ENCODE peak calls at places on chromosomes 3 and 15, in seven cellular contexts. One of them, this sample, is unnamed.

GRCh38 chr3:55160241-55160877 is 232.5 kb upstream of the LRTM1 start:
- DNase-seq in CD8-positive, alpha-beta memory T cell: no peak
- DNase-seq in neural progenitor cell: no peak
- DNase-seq in IMR-90: peak
- DNase-seq in GM23338: no peak
- DNase-seq in aorta: peak
- DNase-seq in cardiac fibroblast: peak
- DNase-seq in this sample: peak

GRCh38 chr3:107217161-107217560 is 160.1 kb upstream of the CCDC54 start:
- DNase-seq in CD8-positive, alpha-beta memory T cell: no peak
- DNase-seq in neural progenitor cell: no peak
- DNase-seq in IMR-90: peak
- DNase-seq in GM23338: no peak
- DNase-seq in aorta: no peak
- DNase-seq in cardiac fibroblast: peak
- DNase-seq in this sample: peak

GRCh38 chr3:101122678-101123077 is 129.5 kb upstream of the ABI3BP start:
- DNase-seq in CD8-positive, alpha-beta memory T cell: no peak
- DNase-seq in neural progenitor cell: no peak
- DNase-seq in IMR-90: no peak
- DNase-seq in GM23338: no peak
- DNase-seq in aorta: no peak
- DNase-seq in cardiac fibroblast: no peak
- DNase-seq in this sample: no peak

GRCh38 chr3:173622156-173622555 is 224.6 kb downstream of the NLGN1 start:
- DNase-seq in CD8-positive, alpha-beta memory T cell: no peak
- DNase-seq in neural progenitor cell: no peak
- DNase-seq in IMR-90: peak
- DNase-seq in GM23338: no peak
- DNase-seq in aorta: no peak
- DNase-seq in cardiac fibroblast: peak
- DNase-seq in this sample: peak

GRCh38 chr3:8954938-8955763 is 8.1 kb downstream of the RAD18 start:
- DNase-seq in CD8-positive, alpha-beta memory T cell: no peak
- DNase-seq in neural progenitor cell: peak
- DNase-seq in IMR-90: peak
- DNase-seq in GM23338: peak
- DNase-seq in aorta: no peak
- DNase-seq in cardiac fibroblast: peak
- DNase-seq in this sample: peak

GRCh38 chr3:171688593-171688992 is 121.7 kb downstream of the PLD1 start:
- DNase-seq in CD8-positive, alpha-beta memory T cell: no peak
- DNase-seq in neural progenitor cell: no peak
- DNase-seq in IMR-90: no peak
- DNase-seq in GM23338: no peak
- DNase-seq in aorta: no peak
- DNase-seq in cardiac fibroblast: no peak
- DNase-seq in this sample: no peak

GRCh38 chr3:144181062-144181461 is 209.4 kb downstream of the DIPK2A start:
- DNase-seq in CD8-positive, alpha-beta memory T cell: no peak
- DNase-seq in neural progenitor cell: no peak
- DNase-seq in IMR-90: no peak
- DNase-seq in GM23338: no peak
- DNase-seq in aorta: no peak
- DNase-seq in cardiac fibroblast: no peak
- DNase-seq in this sample: no peak

GRCh38 chr15:83682476-83683162 is 28.7 kb downstream of the ADAMTSL3 start:
- DNase-seq in CD8-positive, alpha-beta memory T cell: no peak
- DNase-seq in neural progenitor cell: no peak
- DNase-seq in IMR-90: no peak
- DNase-seq in GM23338: no peak
- DNase-seq in aorta: no peak
- DNase-seq in cardiac fibroblast: no peak
- DNase-seq in this sample: no peak

GRCh38 chr3:16199769-16200168 is 25.3 kb downstream of the GALNT15 start:
- DNase-seq in CD8-positive, alpha-beta memory T cell: no peak
- DNase-seq in neural progenitor cell: no peak
- DNase-seq in IMR-90: no peak
- DNase-seq in GM23338: no peak
- DNase-seq in aorta: no peak
- DNase-seq in cardiac fibroblast: no peak
- DNase-seq in this sample: no peak

GRCh38 chr3:158313344-158313927 is 203.5 kb downstream of the RSRC1 start:
- DNase-seq in CD8-positive, alpha-beta memory T cell: no peak
- DNase-seq in neural progenitor cell: peak
- DNase-seq in IMR-90: peak
- DNase-seq in GM23338: peak
- DNase-seq in aorta: no peak
- DNase-seq in cardiac fibroblast: peak
- DNase-seq in this sample: peak

GRCh38 chr3:45153658-45154437 is 7.7 kb upstream of the CDCP1 start:
- DNase-seq in CD8-positive, alpha-beta memory T cell: no peak
- DNase-seq in neural progenitor cell: no peak
- DNase-seq in IMR-90: peak
- DNase-seq in GM23338: no peak
- DNase-seq in aorta: no peak
- DNase-seq in cardiac fibroblast: peak
- DNase-seq in this sample: peak

GRCh38 chr3:185825379-185825638 is 467 bp upstream of the IGF2BP2 start:
- DNase-seq in CD8-positive, alpha-beta memory T cell: peak
- DNase-seq in neural progenitor cell: no peak
- DNase-seq in IMR-90: no peak
- DNase-seq in GM23338: no peak
- DNase-seq in aorta: no peak
- DNase-seq in cardiac fibroblast: no peak
- DNase-seq in this sample: no peak
- H3K4me3 ChIP-seq in CD8-positive, alpha-beta memory T cell: no peak
- H3K4me3 ChIP-seq in neural progenitor cell: peak
- H3K4me3 ChIP-seq in IMR-90: peak
- H3K4me3 ChIP-seq in GM23338: peak
- H3K4me3 ChIP-seq in aorta: peak
- H3K4me3 ChIP-seq in cardiac fibroblast: peak
- H3K4me3 ChIP-seq in this sample: peak

DNA sequence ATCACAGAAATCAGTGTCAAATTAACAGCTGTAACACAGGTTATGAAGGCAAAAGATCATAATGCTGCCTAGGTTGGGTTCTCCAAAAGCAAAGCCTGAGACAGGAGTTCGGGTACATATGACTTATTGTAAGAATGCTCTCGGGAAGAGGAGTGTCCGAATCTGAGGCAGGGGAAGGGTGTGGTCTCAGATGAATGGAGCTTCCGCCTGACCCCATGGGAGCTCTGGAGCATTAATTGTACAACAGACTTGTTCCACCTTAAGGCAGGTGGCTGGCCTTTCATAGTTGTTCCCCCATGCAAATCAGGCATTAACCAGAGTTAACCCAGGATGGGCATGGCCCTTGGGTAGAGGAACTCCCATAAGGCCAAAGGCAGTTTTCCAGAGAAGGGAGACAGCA is 170.6 kb downstream of the MYRIP start:
- DNase-seq in CD8-positive, alpha-beta memory T cell: no peak
- DNase-seq in neural progenitor cell: no peak
- DNase-seq in IMR-90: no peak
- DNase-seq in GM23338: no peak
- DNase-seq in aorta: no peak
- DNase-seq in cardiac fibroblast: no peak
- DNase-seq in this sample: no peak
- H3K4me3 ChIP-seq in CD8-positive, alpha-beta memory T cell: no peak
- H3K4me3 ChIP-seq in neural progenitor cell: no peak
- H3K4me3 ChIP-seq in IMR-90: no peak
- H3K4me3 ChIP-seq in GM23338: no peak
- H3K4me3 ChIP-seq in aorta: no peak
- H3K4me3 ChIP-seq in cardiac fibroblast: no peak
- H3K4me3 ChIP-seq in this sample: no peak

DNA sequence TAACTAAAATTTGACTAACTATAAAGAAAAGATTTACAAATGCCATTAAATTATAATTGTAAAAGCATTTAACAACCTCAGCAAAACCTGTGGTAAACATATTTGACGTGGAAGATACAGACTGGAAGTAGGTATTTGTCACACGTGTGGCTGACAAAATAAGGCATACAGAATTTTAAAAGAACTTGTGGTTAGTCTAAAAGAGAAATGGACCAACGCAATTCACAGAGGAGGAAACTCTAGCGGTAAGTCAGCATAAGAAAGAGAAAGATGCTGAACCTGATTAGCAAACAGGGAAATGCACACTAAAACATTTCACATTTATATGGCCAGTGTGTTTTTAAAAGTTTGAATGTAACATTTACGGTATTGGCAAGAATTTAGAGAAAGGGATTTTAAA is 35.3 kb downstream of the KCNH8 start:
- DNase-seq in CD8-positive, alpha-beta memory T cell: no peak
- DNase-seq in neural progenitor cell: no peak
- DNase-seq in IMR-90: no peak
- DNase-seq in GM23338: no peak
- DNase-seq in aorta: no peak
- DNase-seq in cardiac fibroblast: no peak
- DNase-seq in this sample: no peak
- H3K4me3 ChIP-seq in CD8-positive, alpha-beta memory T cell: no peak
- H3K4me3 ChIP-seq in neural progenitor cell: no peak
- H3K4me3 ChIP-seq in IMR-90: no peak
- H3K4me3 ChIP-seq in GM23338: no peak
- H3K4me3 ChIP-seq in aorta: no peak
- H3K4me3 ChIP-seq in cardiac fibroblast: no peak
- H3K4me3 ChIP-seq in this sample: no peak

GRCh38 chr3:129608936-129609590 is 2.6 kb upstream of the PLXND1 start:
- DNase-seq in CD8-positive, alpha-beta memory T cell: no peak
- DNase-seq in neural progenitor cell: no peak
- DNase-seq in IMR-90: no peak
- DNase-seq in GM23338: no peak
- DNase-seq in aorta: no peak
- DNase-seq in cardiac fibroblast: no peak
- DNase-seq in this sample: no peak
- H3K4me3 ChIP-seq in CD8-positive, alpha-beta memory T cell: no peak
- H3K4me3 ChIP-seq in neural progenitor cell: no peak
- H3K4me3 ChIP-seq in IMR-90: no peak
- H3K4me3 ChIP-seq in GM23338: no peak
- H3K4me3 ChIP-seq in aorta: no peak
- H3K4me3 ChIP-seq in cardiac fibroblast: no peak
- H3K4me3 ChIP-seq in this sample: no peak

GRCh38 chr3:177317247-177317646 is 120.0 kb upstream of the TBL1XR1 start:
- DNase-seq in CD8-positive, alpha-beta memory T cell: no peak
- DNase-seq in neural progenitor cell: no peak
- DNase-seq in IMR-90: no peak
- DNase-seq in GM23338: no peak
- DNase-seq in aorta: no peak
- DNase-seq in cardiac fibroblast: no peak
- DNase-seq in this sample: no peak

GRCh38 chr3:177318559-177318958 is 121.3 kb upstream of the TBL1XR1 start:
- DNase-seq in CD8-positive, alpha-beta memory T cell: no peak
- DNase-seq in neural progenitor cell: no peak
- DNase-seq in IMR-90: no peak
- DNase-seq in GM23338: no peak
- DNase-seq in aorta: no peak
- DNase-seq in cardiac fibroblast: no peak
- DNase-seq in this sample: no peak

GRCh38 chr3:177321819-177322218 is 124.5 kb upstream of the TBL1XR1 start:
- DNase-seq in CD8-positive, alpha-beta memory T cell: no peak
- DNase-seq in neural progenitor cell: no peak
- DNase-seq in IMR-90: no peak
- DNase-seq in GM23338: no peak
- DNase-seq in aorta: no peak
- DNase-seq in cardiac fibroblast: no peak
- DNase-seq in this sample: no peak

GRCh38 chr3:177322846-177323245 is 125.6 kb upstream of the TBL1XR1 start:
- DNase-seq in CD8-positive, alpha-beta memory T cell: no peak
- DNase-seq in neural progenitor cell: no peak
- DNase-seq in IMR-90: no peak
- DNase-seq in GM23338: no peak
- DNase-seq in aorta: no peak
- DNase-seq in cardiac fibroblast: no peak
- DNase-seq in this sample: no peak

GRCh38 chr3:177320765-177321247 is 123.5 kb upstream of the TBL1XR1 start:
- DNase-seq in CD8-positive, alpha-beta memory T cell: peak
- DNase-seq in neural progenitor cell: no peak
- DNase-seq in IMR-90: no peak
- DNase-seq in GM23338: no peak
- DNase-seq in aorta: no peak
- DNase-seq in cardiac fibroblast: peak
- DNase-seq in this sample: peak
- H3K4me3 ChIP-seq in CD8-positive, alpha-beta memory T cell: no peak
- H3K4me3 ChIP-seq in neural progenitor cell: no peak
- H3K4me3 ChIP-seq in IMR-90: no peak
- H3K4me3 ChIP-seq in GM23338: no peak
- H3K4me3 ChIP-seq in aorta: no peak
- H3K4me3 ChIP-seq in cardiac fibroblast: no peak
- H3K4me3 ChIP-seq in this sample: no peak

GRCh38 chr3:88030200-88030599 is 28.6 kb downstream of the CGGBP1 start:
- DNase-seq in CD8-positive, alpha-beta memory T cell: no peak
- DNase-seq in neural progenitor cell: no peak
- DNase-seq in IMR-90: no peak
- DNase-seq in GM23338: no peak
- DNase-seq in aorta: no peak
- DNase-seq in cardiac fibroblast: no peak
- DNase-seq in this sample: no peak
- H3K4me3 ChIP-seq in CD8-positive, alpha-beta memory T cell: peak
- H3K4me3 ChIP-seq in neural progenitor cell: no peak
- H3K4me3 ChIP-seq in IMR-90: no peak
- H3K4me3 ChIP-seq in GM23338: no peak
- H3K4me3 ChIP-seq in aorta: no peak
- H3K4me3 ChIP-seq in cardiac fibroblast: no peak
- H3K4me3 ChIP-seq in this sample: no peak

DNA sequence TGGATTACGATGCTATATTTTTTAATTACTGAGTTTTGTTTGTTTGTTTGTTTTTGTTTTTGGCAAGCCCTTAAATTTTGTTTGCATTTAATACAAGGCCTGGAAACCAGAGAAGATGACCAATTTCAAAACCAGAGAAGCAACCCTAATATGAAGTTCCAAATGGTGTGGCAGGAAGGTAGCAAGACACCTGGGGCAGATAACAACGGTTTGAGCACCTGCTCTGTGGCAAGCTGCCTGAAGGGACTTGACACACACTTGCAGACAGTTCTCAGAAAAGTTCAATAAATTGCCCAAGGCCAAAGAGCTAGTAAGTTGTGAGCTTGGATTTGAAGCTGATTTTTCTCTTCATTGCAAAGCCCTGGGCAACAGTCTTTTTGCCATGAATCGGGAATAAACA is 151.2 kb upstream of the UBE2E1 start:
- DNase-seq in CD8-positive, alpha-beta memory T cell: no peak
- DNase-seq in neural progenitor cell: no peak
- DNase-seq in IMR-90: no peak
- DNase-seq in GM23338: no peak
- DNase-seq in aorta: no peak
- DNase-seq in cardiac fibroblast: no peak
- DNase-seq in this sample: no peak
- H3K4me3 ChIP-seq in CD8-positive, alpha-beta memory T cell: no peak
- H3K4me3 ChIP-seq in neural progenitor cell: no peak
- H3K4me3 ChIP-seq in IMR-90: no peak
- H3K4me3 ChIP-seq in GM23338: no peak
- H3K4me3 ChIP-seq in aorta: no peak
- H3K4me3 ChIP-seq in cardiac fibroblast: no peak
- H3K4me3 ChIP-seq in this sample: no peak

This sample was measured in fibroblast of the aortic adventitia.